ENCODE peak calls at places on chromosome 14, in five cellular contexts. One of them, this sample, is unnamed.

GRCh38 chr14:33945329-33945728 is 5.5 kb downstream of the EGLN3 start:
- DNase-seq in NCI-H1105: no peak
- DNase-seq in left ventricle myocardium superior: no peak
- DNase-seq in LHCN-M2: no peak
- DNase-seq in retina: no peak
- DNase-seq in this sample: no peak

GRCh38 chr14:33127531-33127930 is 188.9 kb downstream of the NPAS3 start:
- DNase-seq in NCI-H1105: no peak
- DNase-seq in retina: no peak
- DNase-seq in LHCN-M2: peak; percentile 43
- DNase-seq in left ventricle myocardium superior: no peak
- DNase-seq in this sample: no peak

GRCh38 chr14:50403433-50403832 is 6.8 kb upstream of the CDKL1 start:
- DNase-seq in retina: no peak
- DNase-seq in LHCN-M2: no peak
- DNase-seq in left ventricle myocardium superior: no peak
- DNase-seq in NCI-H1105: no peak
- DNase-seq in this sample: no peak

GRCh38 chr14:74488788-74489397 is 4.2 kb downstream of the NPC2 start:
- DNase-seq in LHCN-M2: peak; percentile 74
- DNase-seq in retina: no peak
- DNase-seq in NCI-H1105: no peak
- DNase-seq in left ventricle myocardium superior: no peak
- DNase-seq in this sample: no peak

GRCh38 chr14:74514471-74514932 is 20.9 kb downstream of the ISCA2 start:
- DNase-seq in LHCN-M2: peak; percentile 44
- DNase-seq in retina: no peak
- DNase-seq in NCI-H1105: no peak
- DNase-seq in left ventricle myocardium superior: no peak
- DNase-seq in this sample: peak; percentile 77

GRCh38 chr14:30339311-30339901 is 219.6 kb upstream of the G2E3 start:
- DNase-seq in NCI-H1105: no peak
- DNase-seq in left ventricle myocardium superior: no peak
- DNase-seq in retina: no peak
- DNase-seq in LHCN-M2: no peak
- DNase-seq in this sample: no peak

GRCh38 chr14:68711551-68712437 is 81.1 kb downstream of the ZFP36L1 start:
- DNase-seq in retina: no peak
- DNase-seq in LHCN-M2: no peak
- DNase-seq in NCI-H1105: no peak
- DNase-seq in left ventricle myocardium superior: no peak
- DNase-seq in this sample: no peak

GRCh38 chr14:98952595-98953325 is 319.2 kb downstream of the BCL11B start:
- DNase-seq in retina: no peak
- DNase-seq in left ventricle myocardium superior: no peak
- DNase-seq in LHCN-M2: no peak
- DNase-seq in NCI-H1105: no peak
- DNase-seq in this sample: peak; percentile 1

GRCh38 chr14:50796391-50796790 is 34.6 kb downstream of the NIN start:
- DNase-seq in left ventricle myocardium superior: no peak
- DNase-seq in LHCN-M2: peak; percentile 32
- DNase-seq in retina: no peak
- DNase-seq in NCI-H1105: no peak
- DNase-seq in this sample: peak; percentile 29

GRCh38 chr14:104135121-104135903 is 3.1 kb upstream of the KIF26A start:
- DNase-seq in LHCN-M2: peak; percentile 20
- DNase-seq in NCI-H1105: no peak
- DNase-seq in left ventricle myocardium superior: peak; percentile 34
- DNase-seq in retina: peak; percentile 82
- DNase-seq in this sample: peak; percentile 20

GRCh38 chr14:62706217-62706616 is 339.0 kb downstream of the KCNH5 start:
- DNase-seq in NCI-H1105: no peak
- DNase-seq in retina: no peak
- DNase-seq in LHCN-M2: no peak
- DNase-seq in left ventricle myocardium superior: no peak
- DNase-seq in this sample: no peak

GRCh38 chr14:90750701-90751100 is 65.5 kb downstream of the TTC7B start:
- DNase-seq in LHCN-M2: no peak
- DNase-seq in left ventricle myocardium superior: no peak
- DNase-seq in NCI-H1105: no peak
- DNase-seq in retina: no peak
- DNase-seq in this sample: no peak

GRCh38 chr14:22622220-22622619 is 21.9 kb downstream of the OR6J1 start:
- DNase-seq in retina: no peak
- DNase-seq in left ventricle myocardium superior: no peak
- DNase-seq in LHCN-M2: peak; percentile 68
- DNase-seq in NCI-H1105: no peak
- DNase-seq in this sample: peak; percentile 74

GRCh38 chr14:21096889-21097615 is 1.4 kb downstream of the ZNF219 start:
- DNase-seq in left ventricle myocardium superior: no peak
- DNase-seq in NCI-H1105: no peak
- DNase-seq in retina: peak; percentile 67
- DNase-seq in LHCN-M2: no peak
- DNase-seq in this sample: no peak

GRCh38 chr14:95336192-95336760 is 16.6 kb upstream of the CLMN start:
- DNase-seq in LHCN-M2: no peak
- DNase-seq in retina: no peak
- DNase-seq in left ventricle myocardium superior: no peak
- DNase-seq in NCI-H1105: no peak
- DNase-seq in this sample: no peak

GRCh38 chr14:91288876-91289275 is 44.4 kb upstream of the GPR68 start:
- DNase-seq in NCI-H1105: no peak
- DNase-seq in retina: no peak
- DNase-seq in left ventricle myocardium superior: no peak
- DNase-seq in LHCN-M2: no peak
- DNase-seq in this sample: no peak

GRCh38 chr14:68535404-68536024 is 257.4 kb downstream of the ZFP36L1 start:
- DNase-seq in LHCN-M2: peak; percentile 93
- DNase-seq in NCI-H1105: no peak
- DNase-seq in retina: no peak
- DNase-seq in left ventricle myocardium superior: no peak
- DNase-seq in this sample: peak; percentile 78

GRCh38 chr14:97100306-97100705 is 303.1 kb downstream of the VRK1 start:
- DNase-seq in retina: no peak
- DNase-seq in NCI-H1105: no peak
- DNase-seq in LHCN-M2: no peak
- DNase-seq in left ventricle myocardium superior: no peak
- DNase-seq in this sample: no peak

This sample was measured in myocyte.